ENCODE peak calls at places on chromosomes 2 and 18, in seven cellular contexts. T, O, I, R, N, F and H are unnamed samples. For H3K9me3, the result is how much of the 10 kb centered on the place peaks cover.

GRCh38 chr2:152486048-152486736 is 151.2 kb downstream of the FMNL2 start:
- DNase-seq in T (no peak), O (no peak), I (no peak), R (no peak), N (no peak), F (no peak), H (peak)

GRCh38 chr2:69203166-69203985 is 183.7 kb downstream of the GFPT1 start:
- DNase-seq in T (no peak), O (no peak), I (no peak), R (no peak), N (no peak), F (no peak), H (no peak)

GRCh38 chr2:50018938-50019337 is 864.6 kb upstream of the FSHR start:
- DNase-seq in T (no peak), O (no peak), I (no peak), R (no peak), N (no peak), F (no peak), H (no peak)

GRCh38 chr2:73286134-73286533 is 1.9 kb upstream of the FBXO41 start:
- DNase-seq in T (no peak), O (no peak), I (no peak), R (no peak), N (no peak), F (no peak), H (no peak)

GRCh38 chr2:120565929-120566328 is 169.7 kb upstream of the GLI2 start:
- DNase-seq in T (no peak), O (no peak), I (no peak), R (no peak), N (no peak), F (no peak), H (no peak)

GRCh38 chr2:160324161-160324768 is 124.2 kb upstream of the ITGB6 start:
- DNase-seq in T (peak), O (peak), I (peak), R (peak), N (peak), F (peak), H (peak)

GRCh38 chr18:38487521-38487920 is 921.9 kb upstream of the CELF4 start:
- DNase-seq in T (no peak), O (no peak), I (no peak), R (no peak), N (no peak), F (no peak), H (no peak)

GRCh38 chr2:196748123-196748522 is 51.4 kb downstream of the GTF3C3 start:
- DNase-seq in T (no peak), O (no peak), I (no peak), R (no peak), N (no peak), F (no peak), H (no peak)

GRCh38 chr2:51158236-51158635 is 126.3 kb upstream of the NRXN1 start:
- DNase-seq in T (no peak), O (no peak), I (no peak), R (no peak), N (no peak), F (no peak), H (no peak)

GRCh38 chr18:55879331-55879730 is 291.3 kb upstream of the TCF4 start:
- DNase-seq in T (no peak), O (no peak), I (no peak), R (no peak), N (no peak), F (no peak), H (no peak)
- H3K9me3 ChIP-seq in T (under half), O (under half), I (under half), R (under half), N (under half), F (under half), H (under half)

GRCh38 chr2:239175181-239175580 is 225.6 kb downstream of the HDAC4 start:
- DNase-seq in T (peak), O (no peak), I (no peak), R (peak), N (no peak), F (no peak), H (no peak)
- H3K9me3 ChIP-seq in T (under half), O (under half), I (under half), R (half or more), N (under half), F (under half), H (under half)

DNA sequence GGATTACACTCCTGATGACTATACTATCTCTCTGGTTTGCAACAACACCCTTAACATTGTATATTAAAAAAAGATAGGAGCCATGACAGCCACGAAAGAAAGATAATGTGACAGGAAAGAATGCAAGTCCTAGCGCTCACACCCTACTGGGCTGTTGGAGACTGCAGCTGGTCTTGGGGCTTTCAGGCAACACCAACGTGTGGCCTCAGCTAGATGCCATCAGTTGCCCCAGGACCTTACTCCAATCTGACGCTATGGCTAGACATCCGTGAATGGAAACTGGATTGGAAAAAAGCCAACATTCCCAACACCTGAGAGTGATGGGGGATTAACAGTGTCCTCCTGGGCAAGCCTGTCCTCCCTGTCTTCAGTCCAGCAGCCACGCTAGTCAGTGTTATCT is 357.4 kb upstream of the GULP1 start:
- DNase-seq in T (no peak), O (no peak), I (no peak), R (no peak), N (no peak), F (no peak), H (no peak)
- H3K9me3 ChIP-seq in T (under half), O (under half), I (under half), R (under half), N (under half), F (under half), H (under half)

DNA sequence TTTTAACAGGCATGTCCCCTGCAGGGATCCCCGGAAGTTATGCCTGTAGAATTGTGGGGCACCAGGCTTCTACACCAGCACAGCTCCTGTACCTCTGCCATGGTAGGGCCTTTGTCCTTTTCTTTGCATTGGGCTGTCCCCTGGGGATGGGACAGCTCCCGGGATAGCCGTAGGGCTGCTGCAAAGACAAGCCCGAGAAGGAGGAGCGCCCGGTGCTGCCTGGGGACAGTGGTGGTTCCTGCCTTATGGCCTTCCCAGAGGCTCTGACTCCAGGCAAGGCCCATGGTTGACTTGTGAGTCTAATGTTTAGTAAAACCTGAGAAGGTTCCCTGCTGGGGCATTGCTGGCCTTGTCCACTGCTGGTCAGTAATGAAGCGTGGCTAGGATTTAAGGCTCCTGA is 30.9 kb downstream of the TMEM37 start:
- DNase-seq in T (no peak), O (no peak), I (no peak), R (no peak), N (no peak), F (no peak), H (no peak)
- H3K9me3 ChIP-seq in T (under half), O (under half), I (under half), R (under half), N (under half), F (under half), H (under half)

DNA sequence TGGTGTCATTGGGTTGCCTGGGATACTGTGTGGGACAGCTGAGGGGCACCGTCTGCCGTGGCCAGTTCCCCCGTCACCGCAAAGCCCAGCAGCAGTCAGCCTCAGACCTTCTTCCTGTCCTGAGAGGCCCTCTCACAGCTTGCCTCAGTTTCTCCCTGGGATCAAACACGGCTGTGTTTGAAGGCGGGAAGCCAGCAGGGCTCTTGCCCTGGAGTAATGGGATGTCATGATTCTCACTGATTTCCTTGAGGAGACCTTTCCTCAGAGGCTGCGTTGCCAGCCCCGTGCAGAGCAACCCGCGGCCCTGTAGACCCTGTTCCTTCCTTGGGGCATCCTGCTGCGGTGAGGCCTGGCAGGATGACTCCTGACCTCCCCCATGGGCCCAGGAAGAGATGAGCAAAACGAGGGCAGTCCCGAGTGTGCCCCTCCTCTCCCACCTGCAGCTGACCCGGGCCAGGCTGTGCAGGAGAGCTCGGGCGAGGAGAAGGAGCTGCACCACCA is 13.9 kb upstream of the NFATC1 start:
- DNase-seq in T (no peak), O (no peak), I (no peak), R (peak), N (no peak), F (no peak), H (no peak)
- H3K9me3 ChIP-seq in T (under half), O (under half), I (under half), R (under half), N (under half), F (under half), H (under half)